ENCODE peak calls at places on chromosomes 5 and 9, in eight cellular contexts. K is kidney epithelial cell, F is endothelial cell, T is prostate gland, C is brain microvascular endothelial cell, L is colonic mucosa, H is cardiac fibroblast, S is tibial artery. O is an unnamed sample.

GRCh38 chr5:159211712-159212111 is 2.4 kb upstream of the RNF145 start:
- DNase-seq in H (no peak), L (peak), F (no peak), K (no peak), T (no peak), S (no peak), C (no peak), O (no peak)

GRCh38 chr5:169142264-169142970 is 158.5 kb downstream of the SLIT3 start:
- DNase-seq in T (peak), K (no peak), C (no peak), H (peak), L (peak), F (no peak), S (peak), O (no peak)

GRCh38 chr9:85703398-85703797 is 38.4 kb downstream of the AGTPBP1 start:
- DNase-seq in S (no peak), F (no peak), H (no peak), K (no peak), T (no peak), C (no peak), L (no peak), O (no peak)

GRCh38 chr9:127166651-127167524 is 44.5 kb upstream of the ANGPTL2 start:
- DNase-seq in T (no peak), C (no peak), L (no peak), F (no peak), H (no peak), S (peak), K (peak), O (peak)

GRCh38 chr9:112868956-112869594 is 21.6 kb downstream of the SLC46A2 start:
- DNase-seq in S (peak), C (no peak), T (no peak), H (no peak), K (no peak), F (no peak), L (no peak), O (no peak)

GRCh38 chr9:122180633-122181032 is 20.9 kb downstream of the MORN5 start:
- DNase-seq in T (no peak), H (peak), K (peak), L (no peak), S (no peak), C (peak), F (no peak), O (no peak)

GRCh38 chr5:36796171-36796570 is 80.4 kb upstream of the NIPBL start:
- DNase-seq in S (no peak), C (no peak), L (no peak), H (peak), T (no peak), K (no peak), F (no peak), O (no peak)

GRCh38 chr5:54590824-54591223 is 73.3 kb downstream of the SNX18 start:
- DNase-seq in F (no peak), K (no peak), L (no peak), C (no peak), S (no peak), T (no peak), H (no peak), O (no peak)

GRCh38 chr9:128406848-128407391 is 13.7 kb upstream of the CERCAM start:
- DNase-seq in S (no peak), K (no peak), F (no peak), H (peak), L (no peak), T (no peak), C (peak), O (no peak)

GRCh38 chr5:154518438-154518867 is 40.4 kb upstream of the HAND1 start:
- DNase-seq in T (no peak), F (no peak), C (no peak), L (no peak), S (peak), K (no peak), H (no peak), O (no peak)

GRCh38 chr5:172185096-172185461 is 2.9 kb downstream of the STK10 start:
- DNase-seq in S (no peak), T (no peak), H (no peak), K (no peak), F (no peak), C (no peak), L (no peak), O (no peak)

GRCh38 chr9:137049544-137050449 is 3.8 kb upstream of the NPDC1 start:
- DNase-seq in L (peak), K (no peak), C (no peak), F (peak), T (peak), H (peak), S (no peak), O (peak)
- TF ChIP-seq CTCF in L (peak), K (peak), C (peak), F (peak), T (peak), H (peak), S (peak), O (peak)

GRCh38 chr5:100708625-100709171 is 173.5 kb downstream of the FAM174A start:
- DNase-seq in K (no peak), L (no peak), S (no peak), F (no peak), T (no peak), C (no peak), H (no peak), O (no peak)

GRCh38 chr5:100709771-100710170 is 174.6 kb downstream of the FAM174A start:
- DNase-seq in S (no peak), H (peak), K (no peak), F (no peak), L (no peak), C (no peak), T (no peak), O (no peak)

GRCh38 chr5:100706796-100707195 is 171.6 kb downstream of the FAM174A start:
- DNase-seq in C (no peak), H (peak), S (no peak), T (no peak), L (no peak), F (no peak), K (no peak), O (no peak)
- TF ChIP-seq CTCF in C (peak), H (peak), S (peak), T (no peak), L (no peak), F (peak), K (peak), O (no peak)

GRCh38 chr5:81854485-81854884 is 103.6 kb upstream of the SSBP2 start:
- DNase-seq in H (no peak), T (no peak), C (no peak), L (no peak), K (no peak), S (no peak), F (no peak), O (no peak)
- TF ChIP-seq CTCF in H (peak), T (no peak), C (peak), L (no peak), K (peak), S (no peak), F (no peak), O (peak)

GRCh38 chr9:111148390-111148993 is 110.2 kb upstream of the LPAR1 start:
- DNase-seq in L (no peak), C (peak), H (peak), T (no peak), K (no peak), S (no peak), F (no peak), O (no peak)

GRCh38 chr9:111147021-111147420 is 108.8 kb upstream of the LPAR1 start:
- DNase-seq in F (no peak), L (no peak), S (no peak), C (no peak), T (no peak), K (no peak), H (no peak), O (no peak)

GRCh38 chr9:111150241-111150640 is 112.0 kb upstream of the LPAR1 start:
- DNase-seq in F (no peak), L (no peak), S (no peak), T (no peak), C (no peak), K (no peak), H (no peak), O (no peak)

GRCh38 chr9:111152614-111153013 is 114.3 kb upstream of the LPAR1 start:
- DNase-seq in L (no peak), T (no peak), F (no peak), H (no peak), C (no peak), K (no peak), S (no peak), O (no peak)

DNA sequence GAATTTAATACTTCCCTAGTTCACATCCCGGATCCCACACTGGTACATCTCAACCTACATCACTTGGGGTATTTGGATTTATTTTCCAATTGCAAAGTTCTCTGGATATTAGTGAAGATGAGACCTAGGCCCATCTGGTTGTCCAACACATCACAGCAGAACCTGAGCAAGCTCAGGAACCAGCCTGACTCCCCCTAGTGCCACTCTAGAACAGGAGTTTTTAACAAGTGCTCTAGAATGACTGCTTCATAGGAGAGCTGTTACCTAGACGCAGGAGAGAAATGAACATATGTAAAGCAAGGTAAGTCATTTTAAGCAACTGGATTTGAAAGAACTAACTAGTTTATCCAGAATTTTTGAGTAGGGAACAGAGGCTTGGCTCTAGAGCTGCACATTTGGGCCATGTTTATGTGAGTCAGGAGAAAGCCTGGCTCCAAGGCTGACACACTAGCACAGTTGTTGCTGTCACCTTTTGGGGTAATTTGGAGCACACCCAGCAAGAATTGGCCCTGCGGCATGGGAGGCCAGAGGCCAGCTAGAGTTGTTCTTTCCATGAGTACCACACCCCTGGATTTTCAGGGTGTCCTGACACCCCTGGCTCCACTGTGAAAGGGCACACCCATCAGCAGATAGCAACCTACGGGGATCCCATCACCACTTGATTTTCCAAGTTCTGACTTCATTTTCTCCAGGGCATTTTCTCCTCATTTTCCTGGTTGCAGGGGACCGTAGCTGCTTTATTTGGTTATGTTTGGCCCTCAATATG is 110.9 kb upstream of the LPAR1 start:
- DNase-seq in T (no peak), K (no peak), C (no peak), S (no peak), F (no peak), L (no peak), H (no peak), O (no peak)
- TF ChIP-seq CTCF in T (no peak), K (no peak), C (peak), S (no peak), F (no peak), L (no peak), H (peak), O (peak)

GRCh38 chr9:81989700-81990099 is 1.1 kb downstream of the SPATA31D1 start:
- DNase-seq in S (no peak), C (no peak), T (no peak), F (no peak), K (no peak), H (no peak), L (no peak), O (no peak)

GRCh38 chr9:81980568-81980967 is 8.0 kb upstream of the SPATA31D1 start:
- DNase-seq in H (no peak), L (no peak), C (no peak), T (no peak), S (no peak), K (no peak), F (no peak), O (no peak)

GRCh38 chr9:81986051-81986450 is 2.5 kb upstream of the SPATA31D1 start:
- DNase-seq in T (no peak), F (no peak), L (no peak), K (no peak), H (no peak), S (no peak), C (no peak), O (no peak)

GRCh38 chr9:81981881-81982280 is 6.7 kb upstream of the SPATA31D1 start:
- DNase-seq in T (no peak), F (no peak), C (no peak), K (no peak), L (no peak), S (no peak), H (no peak), O (no peak)

DNA sequence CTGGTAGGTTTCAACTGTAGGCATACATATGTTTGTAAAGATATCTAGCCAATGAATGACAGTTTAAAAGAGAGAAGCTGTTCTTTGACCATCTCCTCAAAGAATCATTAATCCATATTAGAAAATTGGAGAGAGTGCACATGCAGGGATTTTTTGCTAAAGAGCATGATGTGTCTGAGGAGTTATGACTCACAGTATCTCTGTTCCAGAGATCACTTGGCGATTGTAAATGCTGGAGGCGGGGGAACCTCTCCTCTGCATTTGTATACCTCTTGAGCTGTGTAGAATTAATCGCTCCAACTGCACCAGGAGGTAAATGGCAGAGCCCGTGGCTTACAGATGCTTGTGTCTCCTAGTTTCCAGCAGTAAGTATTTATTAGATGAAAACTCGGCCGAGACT is 3.7 kb upstream of the SPATA31D1 start:
- DNase-seq in H (no peak), K (no peak), C (no peak), T (no peak), F (no peak), L (no peak), S (no peak), O (no peak)
- TF ChIP-seq CTCF in H (no peak), K (no peak), C (no peak), T (no peak), F (no peak), L (no peak), S (no peak), O (no peak)

GRCh38 chr9:94613003-94613402 is 19.4 kb upstream of the FBP2 start:
- DNase-seq in C (no peak), S (no peak), K (no peak), F (no peak), H (no peak), L (no peak), T (no peak), O (no peak)
- TF ChIP-seq CTCF in C (peak), S (no peak), K (no peak), F (no peak), H (no peak), L (no peak), T (no peak), O (no peak)

DNA sequence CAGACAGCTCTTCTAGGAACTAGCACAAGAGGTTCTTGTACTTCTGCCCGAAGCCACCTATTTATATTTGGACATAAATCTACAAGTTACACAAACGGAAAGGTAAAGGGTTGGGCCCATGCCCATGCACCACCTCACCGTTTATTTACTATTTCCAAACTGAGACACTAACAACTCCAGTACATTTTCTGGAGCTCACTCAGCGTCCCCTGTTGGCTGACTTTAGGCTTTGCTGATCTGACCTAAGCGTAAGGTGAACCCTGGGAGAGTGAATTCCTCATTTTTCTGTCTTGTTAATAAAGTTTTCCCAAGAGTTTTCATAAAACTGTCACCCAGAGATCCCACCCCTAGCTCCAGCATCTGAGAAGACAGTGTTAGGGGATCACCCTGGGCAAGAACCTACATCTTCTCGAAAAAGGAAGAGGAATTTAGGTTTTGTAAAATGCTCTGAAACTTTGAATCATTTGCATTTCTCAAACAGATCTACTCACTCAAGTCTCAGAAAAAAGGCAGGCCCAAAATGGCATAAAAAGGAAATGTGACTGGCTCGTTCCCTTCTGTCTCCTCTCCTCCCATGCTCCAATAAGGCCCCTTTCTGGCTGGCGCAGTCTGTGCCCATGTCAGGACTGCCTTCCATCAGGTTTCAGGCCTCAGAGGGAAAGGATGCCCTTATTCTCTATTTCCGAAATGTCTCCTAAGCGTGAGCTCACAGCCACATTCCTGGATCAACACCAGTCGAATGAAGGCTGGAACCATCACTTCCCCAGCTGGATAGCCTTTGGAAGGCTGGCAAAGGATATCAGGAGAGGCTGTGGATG is 201.3 kb downstream of the FANCC start:
- DNase-seq in C (no peak), T (peak), H (no peak), L (peak), K (no peak), F (no peak), S (peak), O (no peak)
- TF ChIP-seq CTCF in C (peak), T (peak), H (peak), L (peak), K (peak), F (no peak), S (no peak), O (no peak)

GRCh38 chr5:179870403-179870903 is 11.8 kb upstream of the MRNIP start:
- DNase-seq in L (no peak), C (peak), H (peak), S (no peak), K (no peak), F (peak), T (no peak), O (no peak)
- TF ChIP-seq CTCF in L (peak), C (peak), H (peak), S (no peak), K (no peak), F (peak), T (no peak), O (no peak)

O was measured in GM20000.